ENCODE peak calls at places on chromosomes 16 and 17, in four cellular contexts. L, V, P and N are unnamed samples.

GRCh38 chr16:20867585-20867984 is 32.6 kb downstream of the DCUN1D3 start:
- DNase-seq in V (peak), P (no peak), L (no peak), N (no peak)

GRCh38 chr16:86823895-86824671 is 245.7 kb downstream of the FOXL1 start:
- DNase-seq in P (no peak), L (no peak), V (peak), N (no peak)

GRCh38 chr16:48384982-48385271 is 286 bp downstream of the SIAH1 start:
- DNase-seq in L (no peak), P (no peak), V (peak), N (no peak)

GRCh38 chr17:5522476-5522875 is 36.1 kb downstream of the MIS12 start:
- DNase-seq in V (no peak), P (no peak), L (no peak), N (no peak)

GRCh38 chr16:69233124-69233523 is 46.2 kb downstream of the SNTB2 start:
- DNase-seq in V (no peak), P (no peak), L (no peak), N (no peak)

GRCh38 chr16:22816475-22816874 is 2.5 kb downstream of the HS3ST2 start:
- DNase-seq in V (no peak), L (no peak), P (no peak), N (no peak)

GRCh38 chr17:43803758-43804157 is 23.5 kb downstream of the CFAP97D1 start:
- DNase-seq in P (no peak), V (peak), L (no peak), N (no peak)

GRCh38 chr16:3145151-3145550 is 10.3 kb downstream of the ZNF213 start:
- DNase-seq in V (no peak), L (no peak), P (no peak), N (no peak)

GRCh38 chr17:6701719-6702118 is 11.4 kb downstream of the SLC13A5 start:
- DNase-seq in P (no peak), V (no peak), L (no peak), N (peak)

GRCh38 chr17:55717898-55718735 is 4.5 kb downstream of the TMEM100 start:
- DNase-seq in V (peak), P (no peak), L (peak), N (peak)